ENCODE peak calls at places on chromosomes 3 and 15, in four cellular contexts. Q, H, O and F are unnamed samples.

GRCh38 chr3:68403741-68404140 is 528.6 kb downstream of the TAFA4 start:
- DNase-seq in Q (no peak), H (no peak), O (no peak), F (no peak)

GRCh38 chr15:26394801-26395200 is 378.1 kb downstream of the GABRB3 start:
- DNase-seq in Q (no peak), H (no peak), O (no peak), F (no peak)

GRCh38 chr15:62782100-62782791 is 260.3 kb upstream of the TPM1 start:
- DNase-seq in Q (no peak), H (peak), O (peak), F (no peak)

GRCh38 chr3:119700920-119701734 is 1.7 kb upstream of the CFAP91 start:
- DNase-seq in Q (no peak), H (no peak), O (no peak), F (no peak)

GRCh38 chr15:96330064-96330449 is 443 bp upstream of the NR2F2 start:
- DNase-seq in Q (peak), H (no peak), O (no peak), F (no peak)

GRCh38 chr3:150225986-150226385 is 182.1 kb upstream of the TSC22D2 start:
- DNase-seq in Q (no peak), H (no peak), O (no peak), F (no peak)

GRCh38 chr3:177676947-177677587 is 479.8 kb upstream of the TBL1XR1 start:
- DNase-seq in Q (no peak), H (no peak), O (no peak), F (no peak)

GRCh38 chr3:135093121-135093520 is 298.1 kb downstream of the EPHB1 start:
- DNase-seq in Q (no peak), H (no peak), O (no peak), F (no peak)

GRCh38 chr3:133649486-133650068 is 12.2 kb downstream of the TOPBP1 start:
- DNase-seq in Q (no peak), H (no peak), O (no peak), F (no peak)

GRCh38 chr3:73018790-73019441 is 22.3 kb downstream of the PPP4R2 start:
- DNase-seq in Q (no peak), H (no peak), O (no peak), F (no peak)

GRCh38 chr3:59133350-59133749 is 83.5 kb upstream of the CFAP20DC start:
- DNase-seq in Q (peak), H (no peak), O (no peak), F (no peak)

GRCh38 chr3:170826047-170826446 is 43.9 kb downstream of the RPL22L1 start:
- DNase-seq in Q (no peak), H (no peak), O (no peak), F (no peak)

GRCh38 chr3:152193673-152194267 is 75.0 kb upstream of the MBNL1 start:
- DNase-seq in Q (no peak), H (no peak), O (no peak), F (no peak)

GRCh38 chr3:184740509-184741258 is 28.8 kb upstream of the MAGEF1 start:
- DNase-seq in Q (no peak), H (no peak), O (no peak), F (no peak)

GRCh38 chr3:143628971-143629370 is 219.3 kb downstream of the SLC9A9 start:
- DNase-seq in Q (no peak), H (no peak), O (no peak), F (no peak)

GRCh38 chr3:63967675-63968611 is 55.4 kb downstream of the PSMD6 start:
- DNase-seq in Q (no peak), H (no peak), O (no peak), F (no peak)

GRCh38 chr3:192819001-192819569 is 91.7 kb upstream of the FGF12 start:
- DNase-seq in Q (peak), H (peak), O (no peak), F (no peak)

GRCh38 chr3:58952128-58952917 is 97.5 kb downstream of the CFAP20DC start:
- DNase-seq in Q (no peak), H (no peak), O (no peak), F (no peak)

GRCh38 chr15:100131321-100132224 is 210.2 kb downstream of the ADAMTS17 start:
- DNase-seq in Q (no peak), H (no peak), O (no peak), F (no peak)

GRCh38 chr3:80190051-80190450 is 422.3 kb upstream of the ROBO1 start:
- DNase-seq in Q (peak), H (peak), O (peak), F (peak)

GRCh38 chr15:74405823-74406222 is 27.9 kb downstream of the SEMA7A start:
- DNase-seq in Q (no peak), H (no peak), O (no peak), F (no peak)

GRCh38 chr3:126996905-126997304 is 14.0 kb downstream of the PLXNA1 start:
- DNase-seq in Q (peak), H (no peak), O (no peak), F (no peak)

GRCh38 chr15:99142562-99142961 is 37.7 kb downstream of the SYNM start:
- DNase-seq in Q (no peak), H (no peak), O (no peak), F (no peak)

GRCh38 chr15:77347197-77347596 is 72.7 kb downstream of the PEAK1 start:
- DNase-seq in Q (no peak), H (no peak), O (no peak), F (no peak)

GRCh38 chr3:183312433-183312832 is 59.4 kb downstream of the B3GNT5 start:
- DNase-seq in Q (no peak), H (no peak), O (no peak), F (no peak)
- TF ChIP-seq CTCF in Q (no peak), H (no peak), O (no peak), F (no peak)

GRCh38 chr3:65408531-65409181 is 630.1 kb downstream of the MAGI1 start:
- DNase-seq in Q (no peak), H (no peak), O (no peak), F (no peak)

GRCh38 chr3:65411367-65411766 is 627.4 kb downstream of the MAGI1 start:
- DNase-seq in Q (no peak), H (no peak), O (no peak), F (no peak)

DNA sequence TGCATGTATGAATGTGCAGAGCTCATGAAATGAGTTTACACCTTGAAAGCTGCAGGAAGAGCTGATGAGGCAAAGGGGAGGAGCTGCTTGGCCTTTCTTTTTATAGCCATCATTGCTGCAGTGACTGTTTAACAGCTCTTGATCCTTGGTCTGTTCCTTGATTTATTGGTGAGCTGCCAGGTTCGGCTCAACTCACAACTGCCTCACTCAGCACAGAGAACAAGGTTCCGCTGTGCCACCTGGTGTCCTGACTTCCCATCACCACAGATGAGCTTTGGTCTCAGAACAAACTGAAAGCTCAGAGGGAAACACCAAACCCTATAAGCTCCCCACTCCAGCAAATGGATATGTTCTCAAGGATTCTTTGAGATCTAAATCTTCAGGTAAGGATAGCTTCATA is 626.1 kb downstream of the MAGI1 start:
- DNase-seq in Q (no peak), H (no peak), O (no peak), F (no peak)
- TF ChIP-seq CTCF in Q (no peak), H (no peak), O (peak), F (no peak)

DNA sequence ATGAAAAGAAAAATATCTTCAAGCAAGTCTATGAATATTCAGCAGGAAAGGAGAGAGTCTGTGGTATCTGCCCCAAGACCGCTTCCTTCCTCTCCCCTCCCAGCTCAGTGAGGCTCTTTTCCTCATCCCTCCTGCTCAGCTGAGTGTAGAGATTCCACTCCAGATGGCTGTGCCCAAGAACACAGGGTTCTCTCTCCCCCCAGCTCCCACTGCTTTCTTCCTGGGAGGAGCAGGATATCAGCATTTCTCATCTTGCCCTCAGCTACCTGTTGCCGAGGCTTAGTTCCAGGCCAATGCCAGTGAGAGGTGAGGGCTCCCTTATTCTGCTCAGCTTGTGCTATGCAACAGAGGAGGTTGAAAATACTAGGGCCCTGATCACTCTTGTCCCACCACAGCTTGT is 211.9 kb downstream of the SV2B start:
- DNase-seq in Q (no peak), H (no peak), O (no peak), F (no peak)
- TF ChIP-seq CTCF in Q (no peak), H (no peak), O (no peak), F (no peak)

GRCh38 chr3:3020209-3020608 is 90.0 kb downstream of the IL5RA start:
- DNase-seq in Q (no peak), H (no peak), O (no peak), F (no peak)

GRCh38 chr3:3013299-3013698 is 96.9 kb downstream of the IL5RA start:
- DNase-seq in Q (no peak), H (no peak), O (no peak), F (no peak)

DNA sequence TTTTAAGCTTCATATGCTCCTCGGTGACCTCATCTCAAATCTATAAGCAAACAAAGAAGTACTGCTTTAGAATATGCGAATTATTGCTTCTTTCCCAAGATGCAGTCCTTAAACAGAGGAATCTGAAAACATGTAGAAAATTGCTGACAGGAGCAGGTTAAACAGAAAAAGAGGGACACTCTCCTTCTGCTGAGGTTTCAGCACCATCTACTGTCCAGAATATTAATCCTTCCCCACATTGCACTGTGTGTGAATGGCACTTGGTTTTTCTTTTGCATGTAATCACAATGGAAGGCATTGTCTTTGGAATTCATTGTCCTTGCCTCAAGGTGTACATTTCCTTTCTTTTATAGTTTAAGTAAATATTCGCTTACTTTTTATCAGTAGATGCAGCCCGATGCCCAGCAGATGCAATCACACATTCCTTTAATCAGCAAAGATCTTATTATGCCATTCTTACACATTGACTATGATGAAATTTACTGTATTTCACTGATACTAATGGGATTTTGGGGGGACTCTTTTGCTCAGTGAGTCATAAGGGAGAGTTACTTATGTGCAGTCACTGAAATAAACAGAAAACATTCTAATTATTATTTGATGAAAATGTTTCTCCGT is 94.6 kb downstream of the IL5RA start:
- DNase-seq in Q (no peak), H (no peak), O (peak), F (no peak)
- TF ChIP-seq CTCF in Q (no peak), H (no peak), O (peak), F (no peak)

GRCh38 chr3:52388933-52389332 is 56.0 kb downstream of the SEMA3G start:
- DNase-seq in Q (no peak), H (no peak), O (no peak), F (no peak)

GRCh38 chr3:52391096-52391495 is 53.8 kb downstream of the SEMA3G start:
- DNase-seq in Q (no peak), H (no peak), O (no peak), F (no peak)

GRCh38 chr3:52387481-52387880 is 57.4 kb downstream of the SEMA3G start:
- DNase-seq in Q (no peak), H (no peak), O (no peak), F (no peak)

GRCh38 chr3:52385157-52385556 is 59.7 kb downstream of the SEMA3G start:
- DNase-seq in Q (no peak), H (no peak), O (peak), F (no peak)

GRCh38 chr3:52388348-52388821 is 56.5 kb downstream of the SEMA3G start:
- DNase-seq in Q (no peak), H (no peak), O (no peak), F (no peak)
- TF ChIP-seq CTCF in Q (no peak), H (no peak), O (peak), F (no peak)

GRCh38 chr15:72117448-72117697 is 577 bp downstream of the MYO9A start:
- DNase-seq in Q (no peak), H (no peak), O (no peak), F (peak)

GRCh38 chr15:72118400-72118978 is at the start of gene SENP8:
- DNase-seq in Q (no peak), H (no peak), O (no peak), F (no peak)

GRCh38 chr15:72116680-72117447 is 1.1 kb downstream of the MYO9A start:
- DNase-seq in Q (no peak), H (no peak), O (no peak), F (no peak)

GRCh38 chr15:72113347-72114031 is 4.5 kb downstream of the MYO9A start:
- DNase-seq in Q (no peak), H (no peak), O (no peak), F (no peak)

GRCh38 chr15:72117698-72118399 is at the start of gene MYO9A:
- DNase-seq in Q (peak), H (peak), O (peak), F (peak)
- TF ChIP-seq CTCF in Q (no peak), H (peak), O (no peak), F (no peak)

DNA sequence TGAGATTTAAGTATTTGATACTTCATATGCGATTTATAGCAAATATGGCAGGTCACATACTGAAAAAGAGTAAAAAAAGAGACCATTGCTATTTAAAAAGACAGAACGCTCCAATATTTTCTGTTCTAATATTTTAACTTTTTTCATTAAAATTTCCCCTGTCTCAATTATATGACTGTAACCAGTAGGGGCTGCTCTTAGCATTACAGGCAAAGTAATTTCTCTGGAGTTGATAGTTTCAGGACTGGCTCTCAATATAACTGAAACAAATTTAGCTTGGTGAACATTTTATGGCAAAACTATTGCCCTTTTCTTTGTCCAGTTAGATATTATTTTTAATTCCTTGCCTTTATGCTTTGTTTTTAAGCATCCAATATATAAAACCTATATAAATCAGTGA is 286.3 kb upstream of the ROBO2 start:
- DNase-seq in Q (no peak), H (no peak), O (no peak), F (no peak)
- TF ChIP-seq CTCF in Q (peak), H (no peak), O (peak), F (no peak)

GRCh38 chr3:19229086-19229485 is 80.8 kb downstream of the KCNH8 start:
- DNase-seq in Q (no peak), H (no peak), O (no peak), F (no peak)
- TF ChIP-seq CTCF in Q (no peak), H (no peak), O (no peak), F (no peak)

DNA sequence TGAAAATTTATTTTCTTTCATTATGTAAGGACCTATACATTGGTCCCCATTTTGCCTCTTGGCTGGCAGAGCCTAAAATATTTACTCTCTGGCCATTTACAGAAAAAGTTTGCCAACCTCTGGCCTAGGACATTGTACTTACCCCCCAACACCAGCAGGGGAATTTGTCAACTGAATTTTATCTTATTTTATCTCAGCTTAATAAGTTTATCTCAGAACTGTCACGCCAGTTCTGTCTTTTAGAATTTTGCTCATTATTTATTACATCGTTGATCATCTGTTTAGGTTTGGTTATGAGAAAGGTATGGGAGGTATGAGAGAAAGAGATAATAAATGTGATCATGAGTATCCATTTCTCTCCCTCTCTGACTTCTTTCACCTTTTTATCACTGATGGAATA is 38.3 kb downstream of the CHD2 start:
- DNase-seq in Q (no peak), H (no peak), O (no peak), F (no peak)
- TF ChIP-seq CTCF in Q (no peak), H (no peak), O (peak), F (peak)

GRCh38 chr15:45703670-45704328 is 69.0 kb downstream of the SQOR start:
- DNase-seq in Q (no peak), H (no peak), O (no peak), F (no peak)
- TF ChIP-seq CTCF in Q (peak), H (no peak), O (peak), F (no peak)